ENCODE peak calls at places on chromosomes 2 and 18, in six cellular contexts. W is CD8-positive, alpha-beta memory T cell; S is left ventricle myocardium inferior; G is AG04450; C is effector memory CD4-positive, alpha-beta T cell; D is right cardiac atrium. U is an unnamed sample.

GRCh38 chr2:203994735-203995134 is 58.2 kb downstream of the ICOS start:
- DNase-seq in W (no peak), G (no peak), D (no peak), C (no peak), S (no peak), U (peak)

GRCh38 chr2:237411683-237412349 is 2.1 kb downstream of the COL6A3 start:
- DNase-seq in W (no peak), C (no peak), G (no peak), S (no peak), D (no peak), U (no peak)

GRCh38 chr2:27572998-27573429 is 9.8 kb upstream of the ZNF512 start:
- DNase-seq in W (no peak), D (no peak), G (no peak), C (no peak), S (no peak), U (no peak)

GRCh38 chr2:157785200-157785599 is 90.9 kb downstream of the ACVR1 start:
- DNase-seq in W (no peak), D (no peak), S (no peak), G (no peak), C (no peak), U (no peak)

GRCh38 chr2:74447230-74447999 is 5.7 kb upstream of the RTKN start:
- DNase-seq in G (no peak), C (no peak), S (no peak), W (no peak), D (no peak), U (no peak)

GRCh38 chr2:157761520-157761919 is 114.6 kb downstream of the ACVR1 start:
- DNase-seq in C (no peak), S (no peak), W (no peak), D (no peak), G (no peak), U (no peak)

GRCh38 chr18:54003195-54003594 is 221.3 kb downstream of the MBD2 start:
- DNase-seq in W (no peak), G (no peak), D (no peak), S (no peak), C (no peak), U (no peak)

GRCh38 chr2:164784376-164784775 is 57.2 kb downstream of the COBLL1 start:
- DNase-seq in D (no peak), G (no peak), W (no peak), C (no peak), S (no peak), U (no peak)

GRCh38 chr18:6370886-6371635 is 43.6 kb downstream of the L3MBTL4 start:
- DNase-seq in C (no peak), W (no peak), D (no peak), G (no peak), S (no peak), U (no peak)

GRCh38 chr2:3489449-3490115 is 29.7 kb downstream of the ADI1 start:
- DNase-seq in G (no peak), C (no peak), D (no peak), S (no peak), W (no peak), U (no peak)

GRCh38 chr18:22683196-22683676 is 249.9 kb upstream of the RBBP8 start:
- DNase-seq in S (peak), W (no peak), C (no peak), G (peak), D (peak), U (peak)

GRCh38 chr2:218290316-218291261 is 1.7 kb downstream of the TMBIM1 start:
- DNase-seq in D (no peak), W (peak), C (peak), G (no peak), S (no peak), U (peak)

GRCh38 chr18:13280066-13280795 is 61.7 kb downstream of the LDLRAD4 start:
- DNase-seq in S (no peak), G (no peak), C (no peak), W (no peak), D (no peak), U (no peak)

GRCh38 chr2:177772529-177772928 is 300.0 kb downstream of the PDE11A start:
- DNase-seq in W (no peak), C (no peak), S (no peak), G (no peak), D (no peak), U (no peak)

GRCh38 chr2:9939587-9940485 is 11.7 kb upstream of the GRHL1 start:
- DNase-seq in D (no peak), W (no peak), S (no peak), G (no peak), C (no peak), U (no peak)
- H3K27ac ChIP-seq in D (no peak), W (no peak), S (no peak), G (no peak), C (no peak), U (no peak)

GRCh38 chr2:109439897-109440506 is 173.8 kb downstream of the SEPTIN10 start:
- DNase-seq in D (no peak), W (no peak), G (no peak), C (no peak), S (no peak), U (no peak)

GRCh38 chr2:109439315-109439714 is 174.5 kb downstream of the SEPTIN10 start:
- DNase-seq in W (no peak), S (no peak), D (no peak), G (no peak), C (no peak), U (no peak)

GRCh38 chr2:109437325-109438090 is 176.3 kb downstream of the SEPTIN10 start:
- DNase-seq in G (no peak), D (no peak), C (no peak), S (no peak), W (no peak), U (no peak)

GRCh38 chr2:109438146-109438545 is 175.6 kb downstream of the SEPTIN10 start:
- DNase-seq in C (no peak), W (no peak), D (no peak), S (no peak), G (no peak), U (peak)

GRCh38 chr2:109438773-109439191 is 175.0 kb downstream of the SEPTIN10 start:
- DNase-seq in C (no peak), D (peak), G (peak), S (peak), W (no peak), U (no peak)
- H3K4me3 ChIP-seq in C (no peak), D (no peak), G (no peak), S (no peak), W (no peak), U (no peak)

GRCh38 chr2:163717474-163717873 is 18.3 kb downstream of the FIGN start:
- DNase-seq in S (no peak), G (no peak), W (no peak), D (no peak), C (no peak), U (no peak)
- H3K27ac ChIP-seq in S (peak), G (no peak), W (no peak), D (no peak), C (no peak), U (no peak)

GRCh38 chr2:134132487-134132857 is 121.4 kb upstream of the MGAT5 start:
- DNase-seq in G (no peak), W (no peak), C (no peak), S (no peak), D (no peak), U (no peak)

GRCh38 chr2:134134827-134135226 is 119.0 kb upstream of the MGAT5 start:
- DNase-seq in W (no peak), G (no peak), S (no peak), D (no peak), C (no peak), U (no peak)

GRCh38 chr2:134133622-134134312 is 120.1 kb upstream of the MGAT5 start:
- DNase-seq in D (no peak), S (peak), W (no peak), C (no peak), G (no peak), U (no peak)

GRCh38 chr2:134135793-134136192 is 118.1 kb upstream of the MGAT5 start:
- DNase-seq in G (no peak), W (no peak), C (no peak), D (no peak), S (no peak), U (no peak)

GRCh38 chr2:134134313-134134706 is 119.6 kb upstream of the MGAT5 start:
- DNase-seq in W (no peak), D (no peak), S (no peak), G (no peak), C (no peak), U (no peak)
- H3K4me3 ChIP-seq in W (no peak), D (no peak), S (no peak), G (no peak), C (no peak), U (no peak)

GRCh38 chr2:9143264-9143815 is 63.3 kb upstream of the ASAP2 start:
- DNase-seq in D (no peak), S (no peak), G (no peak), C (no peak), W (no peak), U (no peak)

GRCh38 chr2:9144047-9144446 is 62.6 kb upstream of the ASAP2 start:
- DNase-seq in W (no peak), D (no peak), C (no peak), G (no peak), S (no peak), U (no peak)

GRCh38 chr2:9145109-9145751 is 61.4 kb upstream of the ASAP2 start:
- DNase-seq in G (peak), S (no peak), W (no peak), D (peak), C (no peak), U (no peak)

GRCh38 chr2:9145752-9146430 is 60.7 kb upstream of the ASAP2 start:
- DNase-seq in S (no peak), W (no peak), G (no peak), C (no peak), D (no peak), U (no peak)

GRCh38 chr2:9144617-9145016 is 62.0 kb upstream of the ASAP2 start:
- DNase-seq in W (no peak), S (no peak), G (no peak), C (no peak), D (no peak), U (no peak)
- H3K27ac ChIP-seq in W (no peak), S (no peak), G (no peak), C (no peak), D (no peak), U (no peak)

U was measured in left lung.